ENCODE peak calls at places on chromosomes 16 and 17, in eight cellular contexts. One of them, this sample, is unnamed.

GRCh38 chr16:733382-734207 is 6.7 kb downstream of the HAGHL start:
- DNase-seq in stimulated activated CD4-positive, alpha-beta T cell treated with anti-CD3 and anti-CD28 coated beads, Interleukin-4, amount 100 ng/mL, for 1 hour: peak
- DNase-seq in EL: no peak
- DNase-seq in CD8-positive, alpha-beta memory T cell: peak
- DNase-seq in head of caudate nucleus: peak
- DNase-seq in AG04450: no peak
- DNase-seq in AG08395: no peak
- DNase-seq in CD4-positive, CD25-positive, alpha-beta regulatory T cell: no peak
- DNase-seq in this sample: no peak

GRCh38 chr16:49100366-49100765 is 181.3 kb downstream of the CBLN1 start:
- DNase-seq in stimulated activated CD4-positive, alpha-beta T cell treated with anti-CD3 and anti-CD28 coated beads, Interleukin-4, amount 100 ng/mL, for 1 hour: no peak
- DNase-seq in EL: no peak
- DNase-seq in CD8-positive, alpha-beta memory T cell: no peak
- DNase-seq in head of caudate nucleus: no peak
- DNase-seq in AG04450: no peak
- DNase-seq in AG08395: no peak
- DNase-seq in CD4-positive, CD25-positive, alpha-beta regulatory T cell: no peak
- DNase-seq in this sample: no peak

GRCh38 chr17:40065041-40065770 is 2.4 kb downstream of the THRA start:
- DNase-seq in stimulated activated CD4-positive, alpha-beta T cell treated with anti-CD3 and anti-CD28 coated beads, Interleukin-4, amount 100 ng/mL, for 1 hour: no peak
- DNase-seq in EL: peak
- DNase-seq in CD8-positive, alpha-beta memory T cell: no peak
- DNase-seq in head of caudate nucleus: no peak
- DNase-seq in AG04450: no peak
- DNase-seq in AG08395: no peak
- DNase-seq in CD4-positive, CD25-positive, alpha-beta regulatory T cell: no peak
- DNase-seq in this sample: no peak

GRCh38 chr17:1228752-1229353 is 41.4 kb upstream of the BHLHA9 start:
- DNase-seq in stimulated activated CD4-positive, alpha-beta T cell treated with anti-CD3 and anti-CD28 coated beads, Interleukin-4, amount 100 ng/mL, for 1 hour: peak
- DNase-seq in EL: no peak
- DNase-seq in CD8-positive, alpha-beta memory T cell: no peak
- DNase-seq in head of caudate nucleus: no peak
- DNase-seq in AG04450: no peak
- DNase-seq in AG08395: no peak
- DNase-seq in CD4-positive, CD25-positive, alpha-beta regulatory T cell: no peak
- DNase-seq in this sample: no peak

GRCh38 chr17:51189628-51190027 is 23.4 kb downstream of the NME2 start:
- DNase-seq in stimulated activated CD4-positive, alpha-beta T cell treated with anti-CD3 and anti-CD28 coated beads, Interleukin-4, amount 100 ng/mL, for 1 hour: no peak
- DNase-seq in EL: no peak
- DNase-seq in CD8-positive, alpha-beta memory T cell: no peak
- DNase-seq in head of caudate nucleus: no peak
- DNase-seq in AG04450: no peak
- DNase-seq in AG08395: no peak
- DNase-seq in CD4-positive, CD25-positive, alpha-beta regulatory T cell: no peak
- DNase-seq in this sample: no peak

GRCh38 chr16:2836646-2837508 is 6.8 kb downstream of the ZG16B start:
- DNase-seq in stimulated activated CD4-positive, alpha-beta T cell treated with anti-CD3 and anti-CD28 coated beads, Interleukin-4, amount 100 ng/mL, for 1 hour: no peak
- DNase-seq in EL: no peak
- DNase-seq in CD8-positive, alpha-beta memory T cell: peak
- DNase-seq in head of caudate nucleus: no peak
- DNase-seq in AG04450: no peak
- DNase-seq in AG08395: no peak
- DNase-seq in CD4-positive, CD25-positive, alpha-beta regulatory T cell: no peak
- DNase-seq in this sample: no peak

GRCh38 chr17:82745524-82745923 is 6.3 kb upstream of the TBCD start:
- DNase-seq in stimulated activated CD4-positive, alpha-beta T cell treated with anti-CD3 and anti-CD28 coated beads, Interleukin-4, amount 100 ng/mL, for 1 hour: no peak
- DNase-seq in EL: no peak
- DNase-seq in CD8-positive, alpha-beta memory T cell: no peak
- DNase-seq in head of caudate nucleus: no peak
- DNase-seq in AG04450: no peak
- DNase-seq in AG08395: no peak
- DNase-seq in CD4-positive, CD25-positive, alpha-beta regulatory T cell: no peak
- DNase-seq in this sample: no peak

GRCh38 chr17:81398170-81398854 is 3.1 kb downstream of the BAHCC1 start:
- DNase-seq in stimulated activated CD4-positive, alpha-beta T cell treated with anti-CD3 and anti-CD28 coated beads, Interleukin-4, amount 100 ng/mL, for 1 hour: no peak
- DNase-seq in EL: no peak
- DNase-seq in CD8-positive, alpha-beta memory T cell: no peak
- DNase-seq in head of caudate nucleus: no peak
- DNase-seq in AG04450: no peak
- DNase-seq in AG08395: no peak
- DNase-seq in CD4-positive, CD25-positive, alpha-beta regulatory T cell: no peak
- DNase-seq in this sample: no peak

GRCh38 chr17:58317421-58318064 is 11.1 kb downstream of the TSPOAP1 start:
- DNase-seq in stimulated activated CD4-positive, alpha-beta T cell treated with anti-CD3 and anti-CD28 coated beads, Interleukin-4, amount 100 ng/mL, for 1 hour: peak
- DNase-seq in EL: peak
- DNase-seq in CD8-positive, alpha-beta memory T cell: peak
- DNase-seq in head of caudate nucleus: peak
- DNase-seq in AG04450: peak
- DNase-seq in AG08395: peak
- DNase-seq in CD4-positive, CD25-positive, alpha-beta regulatory T cell: peak
- DNase-seq in this sample: peak

GRCh38 chr17:8041249-8041928 is 2.5 kb downstream of the ALOX15B start:
- DNase-seq in stimulated activated CD4-positive, alpha-beta T cell treated with anti-CD3 and anti-CD28 coated beads, Interleukin-4, amount 100 ng/mL, for 1 hour: peak
- DNase-seq in EL: peak
- DNase-seq in CD8-positive, alpha-beta memory T cell: no peak
- DNase-seq in head of caudate nucleus: no peak
- DNase-seq in AG04450: peak
- DNase-seq in AG08395: peak
- DNase-seq in CD4-positive, CD25-positive, alpha-beta regulatory T cell: peak
- DNase-seq in this sample: no peak

GRCh38 chr16:30122621-30123160 is 329 bp downstream of the MAPK3 start:
- DNase-seq in stimulated activated CD4-positive, alpha-beta T cell treated with anti-CD3 and anti-CD28 coated beads, Interleukin-4, amount 100 ng/mL, for 1 hour: peak
- DNase-seq in EL: no peak
- DNase-seq in CD8-positive, alpha-beta memory T cell: peak
- DNase-seq in head of caudate nucleus: no peak
- DNase-seq in AG04450: no peak
- DNase-seq in AG08395: peak
- DNase-seq in CD4-positive, CD25-positive, alpha-beta regulatory T cell: peak
- DNase-seq in this sample: peak

GRCh38 chr17:79513805-79514535 is 96.9 kb downstream of the RBFOX3 start:
- DNase-seq in stimulated activated CD4-positive, alpha-beta T cell treated with anti-CD3 and anti-CD28 coated beads, Interleukin-4, amount 100 ng/mL, for 1 hour: no peak
- DNase-seq in EL: no peak
- DNase-seq in CD8-positive, alpha-beta memory T cell: no peak
- DNase-seq in head of caudate nucleus: no peak
- DNase-seq in AG04450: no peak
- DNase-seq in AG08395: no peak
- DNase-seq in CD4-positive, CD25-positive, alpha-beta regulatory T cell: no peak
- DNase-seq in this sample: no peak

GRCh38 chr16:11129378-11129781 is 126.6 kb downstream of the SOCS1 start:
- DNase-seq in stimulated activated CD4-positive, alpha-beta T cell treated with anti-CD3 and anti-CD28 coated beads, Interleukin-4, amount 100 ng/mL, for 1 hour: no peak
- DNase-seq in EL: no peak
- DNase-seq in CD8-positive, alpha-beta memory T cell: no peak
- DNase-seq in head of caudate nucleus: no peak
- DNase-seq in AG04450: no peak
- DNase-seq in AG08395: peak
- DNase-seq in CD4-positive, CD25-positive, alpha-beta regulatory T cell: no peak
- DNase-seq in this sample: no peak

GRCh38 chr17:63435681-63436522 is 10.2 kb downstream of the CYB561 start:
- DNase-seq in stimulated activated CD4-positive, alpha-beta T cell treated with anti-CD3 and anti-CD28 coated beads, Interleukin-4, amount 100 ng/mL, for 1 hour: no peak
- DNase-seq in EL: no peak
- DNase-seq in CD8-positive, alpha-beta memory T cell: no peak
- DNase-seq in head of caudate nucleus: peak
- DNase-seq in AG04450: no peak
- DNase-seq in AG08395: no peak
- DNase-seq in CD4-positive, CD25-positive, alpha-beta regulatory T cell: no peak
- DNase-seq in this sample: no peak

GRCh38 chr17:3983945-3984484 is 19.8 kb upstream of the ATP2A3 start:
- DNase-seq in stimulated activated CD4-positive, alpha-beta T cell treated with anti-CD3 and anti-CD28 coated beads, Interleukin-4, amount 100 ng/mL, for 1 hour: no peak
- DNase-seq in EL: peak
- DNase-seq in CD8-positive, alpha-beta memory T cell: no peak
- DNase-seq in head of caudate nucleus: no peak
- DNase-seq in AG04450: no peak
- DNase-seq in AG08395: no peak
- DNase-seq in CD4-positive, CD25-positive, alpha-beta regulatory T cell: no peak
- DNase-seq in this sample: no peak

GRCh38 chr17:34826332-34826731 is 134.9 kb downstream of the CCT6B start:
- DNase-seq in stimulated activated CD4-positive, alpha-beta T cell treated with anti-CD3 and anti-CD28 coated beads, Interleukin-4, amount 100 ng/mL, for 1 hour: no peak
- DNase-seq in EL: peak
- DNase-seq in CD8-positive, alpha-beta memory T cell: no peak
- DNase-seq in head of caudate nucleus: no peak
- DNase-seq in AG04450: no peak
- DNase-seq in AG08395: no peak
- DNase-seq in CD4-positive, CD25-positive, alpha-beta regulatory T cell: no peak
- DNase-seq in this sample: no peak

This sample was measured in effector memory CD4-positive, alpha-beta T cell.